ENCODE peak calls at places on chromosomes 7 and 10, in four cellular contexts. B is HEK293T, H is lower lobe of right lung, R is adipocyte. Y is an unnamed sample.

GRCh38 chr10:113681533-113682470 is 2.1 kb downstream of the CASP7 start:
- DNase-seq in B (no peak), H (no peak), R (no peak), Y (no peak)

GRCh38 chr10:124414077-124414476 is 4.6 kb downstream of the OAT start:
- DNase-seq in B (no peak), H (no peak), R (peak), Y (no peak)

GRCh38 chr10:129851941-129852650 is 112.0 kb downstream of the EBF3 start:
- DNase-seq in B (no peak), H (no peak), R (peak), Y (no peak)

GRCh38 chr7:66634816-66635215 is 6.1 kb downstream of the KCTD7 start:
- DNase-seq in B (no peak), H (no peak), R (no peak), Y (no peak)

GRCh38 chr10:131676971-131677421 is 223.8 kb upstream of the PPP2R2D start:
- DNase-seq in B (no peak), H (no peak), R (no peak), Y (no peak)

GRCh38 chr7:55432937-55433784 is 68.0 kb downstream of the LANCL2 start:
- DNase-seq in B (peak), H (no peak), R (peak), Y (peak)

GRCh38 chr10:86614853-86615252 is 39.5 kb upstream of the OPN4 start:
- DNase-seq in B (no peak), H (no peak), R (no peak), Y (no peak)

GRCh38 chr10:106772957-106773356 is 391.5 kb downstream of the SORCS1 start:
- DNase-seq in B (no peak), H (no peak), R (no peak), Y (no peak)

GRCh38 chr7:102289051-102289450 is 2.4 kb downstream of the SH2B2 start:
- DNase-seq in B (no peak), H (no peak), R (no peak), Y (no peak)

Y was measured in NCI-H526 treated with DMSO at 0.1 percent for 48 hours.